ENCODE peak calls at places on chromosomes 7 and 10, in ten cellular contexts. I is PC-3; W is mucosa of descending colon; B is GM12878; F is OCI-LY7; N is CD8-positive, alpha-beta memory T cell; M is CD8-positive, alpha-beta T cell; J is upper lobe of right lung; X is heart right ventricle; O is mesendoderm. H is an unnamed sample. For H3K4me1, the result is how much of the 10 kb centered on the place peaks cover.

GRCh38 chr7:5689118-5689517 is 92.3 kb downstream of the RNF216 start:
- DNase-seq in I (no peak), W (no peak), B (no peak), F (no peak), N (peak), M (peak), J (no peak), X (no peak), O (no peak), H (no peak)

GRCh38 chr10:35056133-35056532 is 34.0 kb downstream of the CUL2 start:
- DNase-seq in I (no peak), W (no peak), B (no peak), F (no peak), N (no peak), M (no peak), J (no peak), X (no peak), O (no peak), H (no peak)

GRCh38 chr7:78437118-78437517 is 638.5 kb downstream of the PHTF2 start:
- DNase-seq in I (no peak), W (no peak), B (no peak), F (no peak), N (no peak), M (no peak), J (no peak), X (no peak), O (no peak), H (no peak)

GRCh38 chr7:102446387-102447156 is 13.2 kb downstream of the ORAI2 start:
- DNase-seq in I (no peak), W (no peak), B (no peak), F (peak), N (no peak), M (no peak), J (no peak), X (no peak), O (no peak), H (no peak)

GRCh38 chr7:151699147-151699546 is 177.8 kb downstream of the PRKAG2 start:
- DNase-seq in I (no peak), W (no peak), B (no peak), F (no peak), N (no peak), M (no peak), J (no peak), X (no peak), O (peak), H (peak)

GRCh38 chr7:127189074-127189473 is 63.7 kb downstream of the GRM8 start:
- DNase-seq in I (peak), W (no peak), B (no peak), F (no peak), N (no peak), M (no peak), J (no peak), X (no peak), O (peak), H (no peak)

GRCh38 chr7:81710751-81711150 is 59.1 kb downstream of the HGF start:
- DNase-seq in I (no peak), W (no peak), B (no peak), F (no peak), N (no peak), M (no peak), J (no peak), X (no peak), O (peak), H (no peak)

GRCh38 chr10:60942604-60943269 is 1.2 kb downstream of the RHOBTB1 start:
- DNase-seq in I (peak), W (peak), B (no peak), F (no peak), N (no peak), M (peak), J (peak), X (peak), O (no peak), H (peak)

GRCh38 chr10:46540412-46541016 is 15.9 kb downstream of the GPRIN2 start:
- DNase-seq in I (no peak), W (no peak), B (no peak), F (no peak), N (no peak), M (no peak), J (peak), X (no peak), O (no peak), H (no peak)

GRCh38 chr7:47697533-47697932 is 115.6 kb upstream of the TNS3 start:
- DNase-seq in I (no peak), W (no peak), B (no peak), F (no peak), N (no peak), M (no peak), J (no peak), X (no peak), O (no peak), H (no peak)

GRCh38 chr10:33376476-33376875 is 42.0 kb upstream of the NRP1 start:
- DNase-seq in I (no peak), W (no peak), B (no peak), F (no peak), N (no peak), M (no peak), J (no peak), X (no peak), O (no peak), H (no peak)

GRCh38 chr7:127393370-127394058 is 1.0 kb upstream of the ZNF800 start:
- DNase-seq in I (no peak), W (peak), B (no peak), F (no peak), N (no peak), M (no peak), J (no peak), X (peak), O (peak), H (peak)

GRCh38 chr7:129914536-129915272 is 38.1 kb downstream of the UBE2H start:
- DNase-seq in I (no peak), W (no peak), B (no peak), F (no peak), N (peak), M (peak), J (no peak), X (no peak), O (peak), H (peak)

GRCh38 chr7:108000875-108001758 is 1.8 kb downstream of the LAMB1 start:
- DNase-seq in I (peak), W (peak), B (no peak), F (no peak), N (no peak), M (no peak), J (peak), X (peak), O (peak), H (no peak)

GRCh38 chr7:127930341-127931328 is 100.6 kb downstream of the LRRC4 start:
- DNase-seq in I (no peak), W (peak), B (peak), F (peak), N (no peak), M (no peak), J (no peak), X (no peak), O (no peak), H (no peak)

GRCh38 chr7:135265637-135266036 is 32.0 kb downstream of the STRA8 start:
- DNase-seq in I (no peak), W (no peak), B (no peak), F (no peak), N (no peak), M (no peak), J (no peak), X (no peak), O (no peak), H (no peak)

GRCh38 chr7:94300176-94300835 is 94.4 kb upstream of the COL1A2 start:
- DNase-seq in I (peak), W (no peak), B (no peak), F (no peak), N (no peak), M (no peak), J (no peak), X (no peak), O (no peak), H (no peak)

GRCh38 chr7:123492485-123492884 is 41.9 kb downstream of the IQUB start:
- DNase-seq in I (peak), W (no peak), B (no peak), F (no peak), N (no peak), M (no peak), J (no peak), X (no peak), O (peak), H (no peak)

GRCh38 chr10:8076948-8077347 is 22.5 kb downstream of the GATA3 start:
- DNase-seq in I (no peak), W (no peak), B (no peak), F (no peak), N (no peak), M (no peak), J (no peak), X (no peak), O (no peak), H (no peak)

GRCh38 chr10:126588024-126588423 is 82.5 kb downstream of the C10orf90 start:
- DNase-seq in I (no peak), W (no peak), B (no peak), F (no peak), N (no peak), M (no peak), J (no peak), X (no peak), O (no peak), H (no peak)

GRCh38 chr10:114025610-114026130 is 18.0 kb upstream of the ADRB1 start:
- DNase-seq in I (no peak), W (no peak), B (no peak), F (no peak), N (no peak), M (no peak), J (no peak), X (no peak), O (no peak), H (no peak)

GRCh38 chr7:4066626-4067475 is 615.2 kb upstream of the FOXK1 start:
- DNase-seq in I (no peak), W (no peak), B (no peak), F (no peak), N (no peak), M (no peak), J (no peak), X (no peak), O (no peak), H (no peak)

GRCh38 chr10:104456817-104457657 is 103.4 kb downstream of the CFAP58 start:
- DNase-seq in I (no peak), W (no peak), B (peak), F (no peak), N (no peak), M (no peak), J (no peak), X (no peak), O (no peak), H (no peak)

GRCh38 chr7:139854803-139855497 is 25.9 kb downstream of the TBXAS1 start:
- DNase-seq in I (no peak), W (no peak), B (no peak), F (no peak), N (peak), M (no peak), J (no peak), X (no peak), O (no peak), H (no peak)

GRCh38 chr10:22618081-22618785 is 96.1 kb downstream of the PIP4K2A start:
- DNase-seq in I (peak), W (no peak), B (no peak), F (no peak), N (no peak), M (no peak), J (no peak), X (peak), O (no peak), H (no peak)

GRCh38 chr10:89301721-89302445 is at the start of gene IFIT2:
- DNase-seq in I (peak), W (peak), B (peak), F (peak), N (peak), M (peak), J (no peak), X (peak), O (no peak), H (peak)

GRCh38 chr7:130430841-130431713 is 9.7 kb downstream of the CEP41 start:
- DNase-seq in I (no peak), W (no peak), B (no peak), F (no peak), N (no peak), M (no peak), J (no peak), X (peak), O (no peak), H (peak)

GRCh38 chr7:100947792-100948191 is 1.5 kb upstream of the MUC3A start:
- DNase-seq in I (no peak), W (no peak), B (no peak), F (no peak), N (no peak), M (no peak), J (no peak), X (no peak), O (no peak), H (no peak)

GRCh38 chr7:100946766-100947365 is 2.5 kb upstream of the MUC3A start:
- DNase-seq in I (no peak), W (no peak), B (no peak), F (no peak), N (no peak), M (no peak), J (no peak), X (peak), O (no peak), H (no peak)

GRCh38 chr7:100949931-100950443 is 653 bp downstream of the MUC3A start:
- DNase-seq in I (no peak), W (no peak), B (no peak), F (no peak), N (no peak), M (no peak), J (no peak), X (no peak), O (peak), H (no peak)

GRCh38 chr7:100951172-100951571 is 1.8 kb downstream of the MUC3A start:
- DNase-seq in I (no peak), W (no peak), B (no peak), F (no peak), N (no peak), M (no peak), J (no peak), X (no peak), O (peak), H (no peak)

GRCh38 chr7:100949227-100949930 is at the start of gene MUC3A:
- DNase-seq in I (no peak), W (peak), B (no peak), F (no peak), N (no peak), M (no peak), J (no peak), X (peak), O (peak), H (no peak)
- H3K4me3 ChIP-seq in I (no peak), W (no peak), B (no peak), F (no peak), N (no peak), M (no peak), J (no peak), X (peak), O (no peak), H (no peak)

GRCh38 chr10:92119340-92119739 is 171.5 kb downstream of the CPEB3 start:
- DNase-seq in I (no peak), W (no peak), B (no peak), F (no peak), N (no peak), M (no peak), J (no peak), X (no peak), O (peak), H (no peak)
- H3K4me1 ChIP-seq in I (under half), W (under half), B (under half), F (under half), N (under half), M (under half), J (under half), X (under half), O (under half), H (under half)

GRCh38 chr7:55086413-55087201 is 67.8 kb downstream of the EGFR start:
- DNase-seq in I (peak), W (no peak), B (peak), F (peak), N (no peak), M (no peak), J (peak), X (no peak), O (no peak), H (peak)
- H3K4me3 ChIP-seq in I (peak), W (no peak), B (no peak), F (no peak), N (no peak), M (no peak), J (peak), X (no peak), O (no peak), H (peak)

DNA sequence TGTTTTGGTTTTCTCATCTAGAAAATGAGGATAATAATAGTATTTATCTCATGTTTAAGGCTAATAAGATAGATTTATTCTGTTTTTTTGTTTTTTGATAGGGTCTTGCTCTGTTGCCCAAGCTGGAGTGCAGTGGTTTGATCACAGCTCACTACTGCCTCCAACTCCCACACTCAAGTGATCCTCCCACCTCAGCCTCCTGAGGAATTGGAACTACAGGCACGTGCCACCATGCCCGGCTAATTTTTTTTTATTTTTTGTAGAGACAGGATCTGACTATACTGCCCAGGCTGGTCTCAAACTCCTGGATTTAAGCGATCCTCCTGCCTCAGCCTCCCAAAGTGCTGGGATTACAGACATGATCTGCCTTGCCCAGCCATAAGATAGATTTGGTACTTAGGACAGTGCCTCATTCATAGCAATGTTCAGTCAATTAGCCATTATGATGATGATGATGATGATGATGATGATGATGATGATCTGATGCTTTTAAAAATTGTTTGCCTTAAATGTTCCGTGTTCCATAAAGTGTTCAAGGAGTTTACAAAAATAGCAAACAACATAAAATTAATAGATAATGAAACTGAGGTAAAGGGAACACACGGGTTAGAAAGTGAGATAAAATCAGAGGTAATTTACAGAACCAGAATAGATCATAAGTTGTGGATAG is 4.6 kb downstream of the WIPF3 start:
- DNase-seq in I (no peak), W (no peak), B (no peak), F (no peak), N (no peak), M (no peak), J (no peak), X (no peak), O (no peak), H (no peak)
- H3K4me1 ChIP-seq in I (under half), W (under half), B (under half), F (under half), N (under half), M (under half), J (under half), X (under half), O (under half), H (under half)

GRCh38 chr10:11302181-11302580 is 284.5 kb downstream of the CELF2 start:
- DNase-seq in I (no peak), W (no peak), B (no peak), F (no peak), N (no peak), M (no peak), J (no peak), X (no peak), O (no peak), H (no peak)
- H3K4me3 ChIP-seq in I (no peak), W (no peak), B (no peak), F (no peak), N (no peak), M (no peak), J (no peak), X (no peak), O (no peak), H (no peak)

GRCh38 chr10:74151057-74151878 is at the start of gene ADK:
- DNase-seq in I (peak), W (peak), B (no peak), F (peak), N (peak), M (peak), J (peak), X (peak), O (peak), H (peak)
- H3K4me1 ChIP-seq in I (under half), W (under half), B (under half), F (under half), N (under half), M (under half), J (under half), X (under half), O (under half), H (under half)

DNA sequence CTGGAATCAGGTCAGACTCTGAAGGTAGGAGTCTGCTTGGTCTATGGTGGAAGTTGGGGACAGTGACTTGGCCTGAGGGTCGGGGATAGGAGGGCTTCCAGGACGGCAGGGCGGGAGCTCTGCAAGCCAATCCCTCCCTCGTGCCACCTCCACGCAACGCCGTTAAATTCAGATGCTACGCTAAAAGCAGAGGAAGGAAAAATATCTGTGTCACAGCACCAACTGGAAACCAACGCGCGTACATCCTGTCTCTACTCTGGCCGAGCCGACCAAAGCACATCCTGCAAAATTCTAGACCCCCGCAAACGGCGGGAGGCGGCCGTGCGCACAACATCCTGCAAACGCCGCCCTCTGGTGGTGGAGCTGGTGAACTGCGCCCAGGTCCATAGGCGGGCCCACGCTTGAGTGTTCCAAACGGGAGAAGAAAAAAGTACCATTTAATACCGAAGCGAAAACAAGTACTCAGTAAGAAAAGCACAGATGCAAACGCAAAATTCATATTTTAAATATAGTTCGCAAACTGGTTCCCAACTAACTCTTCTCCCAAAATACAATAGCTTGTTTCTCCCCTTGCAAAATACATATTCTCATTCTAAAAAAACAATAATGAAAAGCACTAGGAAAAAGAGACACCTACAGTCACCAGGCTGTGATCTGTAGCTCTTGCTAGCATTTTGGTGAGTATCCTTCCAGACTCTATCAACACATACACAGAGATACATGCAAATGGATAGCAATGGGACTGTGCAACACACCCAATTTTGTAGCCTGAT is 45.7 kb upstream of the HSPA12A start:
- DNase-seq in I (peak), W (peak), B (no peak), F (peak), N (peak), M (peak), J (peak), X (peak), O (peak), H (peak)
- H3K4me3 ChIP-seq in I (peak), W (no peak), B (no peak), F (no peak), N (peak), M (no peak), J (peak), X (peak), O (no peak), H (no peak)